ENCODE peak calls at places on chromosomes 7 and 10, in ten cellular contexts. One of them, this sample, is unnamed.

GRCh38 chr7:79317728-79318127 is 135.7 kb downstream of the MAGI2 start:
- DNase-seq in epithelial cell of prostate: peak; percentile 75
- DNase-seq in kidney glomerular epithelial cell: peak; percentile 77
- DNase-seq in HEK293T: peak; percentile 16
- DNase-seq in activated naive CD8-positive, alpha-beta T cell treated with anti-CD3 and anti-CD28 coated beads, Interleukin-2, amount 50 U/mL, for 16 hours: no peak
- DNase-seq in effector memory CD8-positive, alpha-beta T cell: no peak
- DNase-seq in germinal center: no peak
- DNase-seq in fibroblast of the aortic adventitia: peak; percentile 82
- DNase-seq in naive thymus-derived CD8-positive, alpha-beta T cell: no peak
- DNase-seq in putamen: no peak
- DNase-seq in this sample: peak; percentile 80

GRCh38 chr10:94178475-94179251 is 184.1 kb downstream of the NOC3L start:
- DNase-seq in kidney glomerular epithelial cell: no peak
- DNase-seq in germinal center: no peak
- DNase-seq in HEK293T: no peak
- DNase-seq in epithelial cell of prostate: no peak
- DNase-seq in activated naive CD8-positive, alpha-beta T cell treated with anti-CD3 and anti-CD28 coated beads, Interleukin-2, amount 50 U/mL, for 16 hours: no peak
- DNase-seq in putamen: no peak
- DNase-seq in effector memory CD8-positive, alpha-beta T cell: no peak
- DNase-seq in naive thymus-derived CD8-positive, alpha-beta T cell: no peak
- DNase-seq in fibroblast of the aortic adventitia: peak; percentile 16
- DNase-seq in this sample: no peak

GRCh38 chr10:49502358-49502757 is 36.6 kb downstream of the ERCC6 start:
- DNase-seq in kidney glomerular epithelial cell: no peak
- DNase-seq in fibroblast of the aortic adventitia: peak; percentile 90
- DNase-seq in HEK293T: no peak
- DNase-seq in naive thymus-derived CD8-positive, alpha-beta T cell: no peak
- DNase-seq in germinal center: no peak
- DNase-seq in activated naive CD8-positive, alpha-beta T cell treated with anti-CD3 and anti-CD28 coated beads, Interleukin-2, amount 50 U/mL, for 16 hours: no peak
- DNase-seq in epithelial cell of prostate: no peak
- DNase-seq in putamen: no peak
- DNase-seq in effector memory CD8-positive, alpha-beta T cell: no peak
- DNase-seq in this sample: peak; percentile 56

GRCh38 chr7:12025246-12025645 is 185.8 kb upstream of the TMEM106B start:
- DNase-seq in epithelial cell of prostate: no peak
- DNase-seq in fibroblast of the aortic adventitia: no peak
- DNase-seq in activated naive CD8-positive, alpha-beta T cell treated with anti-CD3 and anti-CD28 coated beads, Interleukin-2, amount 50 U/mL, for 16 hours: no peak
- DNase-seq in naive thymus-derived CD8-positive, alpha-beta T cell: no peak
- DNase-seq in germinal center: no peak
- DNase-seq in HEK293T: no peak
- DNase-seq in putamen: no peak
- DNase-seq in effector memory CD8-positive, alpha-beta T cell: no peak
- DNase-seq in kidney glomerular epithelial cell: no peak
- DNase-seq in this sample: no peak

GRCh38 chr7:116776610-116777289 is 85.6 kb upstream of the CAPZA2 start:
- DNase-seq in epithelial cell of prostate: peak; percentile 84
- DNase-seq in putamen: no peak
- DNase-seq in kidney glomerular epithelial cell: peak; percentile 96
- DNase-seq in germinal center: no peak
- DNase-seq in effector memory CD8-positive, alpha-beta T cell: no peak
- DNase-seq in HEK293T: no peak
- DNase-seq in naive thymus-derived CD8-positive, alpha-beta T cell: no peak
- DNase-seq in activated naive CD8-positive, alpha-beta T cell treated with anti-CD3 and anti-CD28 coated beads, Interleukin-2, amount 50 U/mL, for 16 hours: no peak
- DNase-seq in fibroblast of the aortic adventitia: peak; percentile 84
- DNase-seq in this sample: peak; percentile 75

GRCh38 chr7:55128693-55129394 is 110.0 kb downstream of the EGFR start:
- DNase-seq in putamen: no peak
- DNase-seq in effector memory CD8-positive, alpha-beta T cell: no peak
- DNase-seq in HEK293T: peak; percentile 15
- DNase-seq in fibroblast of the aortic adventitia: peak; percentile 75
- DNase-seq in germinal center: no peak
- DNase-seq in kidney glomerular epithelial cell: no peak
- DNase-seq in naive thymus-derived CD8-positive, alpha-beta T cell: no peak
- DNase-seq in epithelial cell of prostate: no peak
- DNase-seq in activated naive CD8-positive, alpha-beta T cell treated with anti-CD3 and anti-CD28 coated beads, Interleukin-2, amount 50 U/mL, for 16 hours: no peak
- DNase-seq in this sample: no peak

GRCh38 chr7:106035568-106035967 is 72.5 kb downstream of the CDHR3 start:
- DNase-seq in naive thymus-derived CD8-positive, alpha-beta T cell: no peak
- DNase-seq in kidney glomerular epithelial cell: no peak
- DNase-seq in effector memory CD8-positive, alpha-beta T cell: no peak
- DNase-seq in epithelial cell of prostate: no peak
- DNase-seq in fibroblast of the aortic adventitia: no peak
- DNase-seq in HEK293T: no peak
- DNase-seq in putamen: no peak
- DNase-seq in germinal center: no peak
- DNase-seq in activated naive CD8-positive, alpha-beta T cell treated with anti-CD3 and anti-CD28 coated beads, Interleukin-2, amount 50 U/mL, for 16 hours: no peak
- DNase-seq in this sample: no peak

GRCh38 chr10:72564596-72564995 is 61.3 kb downstream of the MICU1 start:
- DNase-seq in epithelial cell of prostate: no peak
- DNase-seq in activated naive CD8-positive, alpha-beta T cell treated with anti-CD3 and anti-CD28 coated beads, Interleukin-2, amount 50 U/mL, for 16 hours: no peak
- DNase-seq in HEK293T: no peak
- DNase-seq in naive thymus-derived CD8-positive, alpha-beta T cell: no peak
- DNase-seq in effector memory CD8-positive, alpha-beta T cell: no peak
- DNase-seq in putamen: no peak
- DNase-seq in kidney glomerular epithelial cell: no peak
- DNase-seq in germinal center: no peak
- DNase-seq in fibroblast of the aortic adventitia: peak; percentile 76
- DNase-seq in this sample: peak; percentile 72

GRCh38 chr10:52644678-52645434 is 127.7 kb downstream of the MBL2 start:
- DNase-seq in activated naive CD8-positive, alpha-beta T cell treated with anti-CD3 and anti-CD28 coated beads, Interleukin-2, amount 50 U/mL, for 16 hours: no peak
- DNase-seq in germinal center: peak; percentile 14
- DNase-seq in naive thymus-derived CD8-positive, alpha-beta T cell: no peak
- DNase-seq in effector memory CD8-positive, alpha-beta T cell: no peak
- DNase-seq in epithelial cell of prostate: no peak
- DNase-seq in kidney glomerular epithelial cell: peak; percentile 26
- DNase-seq in fibroblast of the aortic adventitia: peak; percentile 65
- DNase-seq in HEK293T: peak; percentile 62
- DNase-seq in putamen: peak; percentile 67
- DNase-seq in this sample: no peak

GRCh38 chr7:13829914-13830603 is 159.4 kb downstream of the ETV1 start:
- DNase-seq in effector memory CD8-positive, alpha-beta T cell: no peak
- DNase-seq in HEK293T: no peak
- DNase-seq in epithelial cell of prostate: no peak
- DNase-seq in germinal center: no peak
- DNase-seq in putamen: no peak
- DNase-seq in naive thymus-derived CD8-positive, alpha-beta T cell: no peak
- DNase-seq in fibroblast of the aortic adventitia: peak; percentile 90
- DNase-seq in activated naive CD8-positive, alpha-beta T cell treated with anti-CD3 and anti-CD28 coated beads, Interleukin-2, amount 50 U/mL, for 16 hours: no peak
- DNase-seq in kidney glomerular epithelial cell: no peak
- DNase-seq in this sample: peak; percentile 68

GRCh38 chr10:78408671-78409472 is 375.2 kb downstream of the RPS24 start:
- DNase-seq in HEK293T: no peak
- DNase-seq in kidney glomerular epithelial cell: no peak
- DNase-seq in germinal center: no peak
- DNase-seq in naive thymus-derived CD8-positive, alpha-beta T cell: no peak
- DNase-seq in activated naive CD8-positive, alpha-beta T cell treated with anti-CD3 and anti-CD28 coated beads, Interleukin-2, amount 50 U/mL, for 16 hours: no peak
- DNase-seq in fibroblast of the aortic adventitia: peak; percentile 77
- DNase-seq in epithelial cell of prostate: no peak
- DNase-seq in effector memory CD8-positive, alpha-beta T cell: no peak
- DNase-seq in putamen: peak; percentile 53
- DNase-seq in this sample: no peak

GRCh38 chr10:127908106-127908957 is 1.4 kb downstream of the PTPRE start:
- DNase-seq in fibroblast of the aortic adventitia: no peak
- DNase-seq in effector memory CD8-positive, alpha-beta T cell: no peak
- DNase-seq in putamen: no peak
- DNase-seq in HEK293T: no peak
- DNase-seq in activated naive CD8-positive, alpha-beta T cell treated with anti-CD3 and anti-CD28 coated beads, Interleukin-2, amount 50 U/mL, for 16 hours: no peak
- DNase-seq in kidney glomerular epithelial cell: peak; percentile 47
- DNase-seq in naive thymus-derived CD8-positive, alpha-beta T cell: no peak
- DNase-seq in germinal center: no peak
- DNase-seq in epithelial cell of prostate: no peak
- DNase-seq in this sample: peak; percentile 38

GRCh38 chr10:29794776-29795635 is 160.2 kb upstream of the SVIL start:
- DNase-seq in naive thymus-derived CD8-positive, alpha-beta T cell: no peak
- DNase-seq in effector memory CD8-positive, alpha-beta T cell: no peak
- DNase-seq in kidney glomerular epithelial cell: peak; percentile 19
- DNase-seq in germinal center: no peak
- DNase-seq in epithelial cell of prostate: no peak
- DNase-seq in HEK293T: no peak
- DNase-seq in putamen: no peak
- DNase-seq in activated naive CD8-positive, alpha-beta T cell treated with anti-CD3 and anti-CD28 coated beads, Interleukin-2, amount 50 U/mL, for 16 hours: no peak
- DNase-seq in fibroblast of the aortic adventitia: peak; percentile 77
- DNase-seq in this sample: peak; percentile 53

GRCh38 chr7:151150388-151150787 is 17.1 kb downstream of the GBX1 start:
- DNase-seq in germinal center: no peak
- DNase-seq in activated naive CD8-positive, alpha-beta T cell treated with anti-CD3 and anti-CD28 coated beads, Interleukin-2, amount 50 U/mL, for 16 hours: no peak
- DNase-seq in fibroblast of the aortic adventitia: no peak
- DNase-seq in epithelial cell of prostate: no peak
- DNase-seq in effector memory CD8-positive, alpha-beta T cell: no peak
- DNase-seq in HEK293T: no peak
- DNase-seq in putamen: no peak
- DNase-seq in kidney glomerular epithelial cell: no peak
- DNase-seq in naive thymus-derived CD8-positive, alpha-beta T cell: no peak
- DNase-seq in this sample: no peak

GRCh38 chr10:3830946-3831345 is 45.9 kb upstream of the KLF6 start:
- DNase-seq in kidney glomerular epithelial cell: no peak
- DNase-seq in HEK293T: no peak
- DNase-seq in naive thymus-derived CD8-positive, alpha-beta T cell: no peak
- DNase-seq in effector memory CD8-positive, alpha-beta T cell: no peak
- DNase-seq in germinal center: no peak
- DNase-seq in fibroblast of the aortic adventitia: no peak
- DNase-seq in activated naive CD8-positive, alpha-beta T cell treated with anti-CD3 and anti-CD28 coated beads, Interleukin-2, amount 50 U/mL, for 16 hours: no peak
- DNase-seq in epithelial cell of prostate: no peak
- DNase-seq in putamen: no peak
- DNase-seq in this sample: no peak

GRCh38 chr10:20622522-20623270 is 274.4 kb downstream of the NEBL start:
- DNase-seq in epithelial cell of prostate: peak; percentile 55
- DNase-seq in naive thymus-derived CD8-positive, alpha-beta T cell: no peak
- DNase-seq in germinal center: no peak
- DNase-seq in HEK293T: no peak
- DNase-seq in fibroblast of the aortic adventitia: no peak
- DNase-seq in effector memory CD8-positive, alpha-beta T cell: no peak
- DNase-seq in putamen: no peak
- DNase-seq in activated naive CD8-positive, alpha-beta T cell treated with anti-CD3 and anti-CD28 coated beads, Interleukin-2, amount 50 U/mL, for 16 hours: no peak
- DNase-seq in kidney glomerular epithelial cell: peak; percentile 79
- DNase-seq in this sample: peak; percentile 61

GRCh38 chr7:85150624-85151023 is 36.2 kb downstream of the SEMA3D start:
- DNase-seq in effector memory CD8-positive, alpha-beta T cell: no peak
- DNase-seq in activated naive CD8-positive, alpha-beta T cell treated with anti-CD3 and anti-CD28 coated beads, Interleukin-2, amount 50 U/mL, for 16 hours: no peak
- DNase-seq in HEK293T: no peak
- DNase-seq in epithelial cell of prostate: no peak
- DNase-seq in putamen: no peak
- DNase-seq in fibroblast of the aortic adventitia: no peak
- DNase-seq in naive thymus-derived CD8-positive, alpha-beta T cell: no peak
- DNase-seq in kidney glomerular epithelial cell: no peak
- DNase-seq in germinal center: no peak
- DNase-seq in this sample: no peak

GRCh38 chr10:8042864-8043568 is 11.5 kb upstream of the GATA3 start:
- DNase-seq in effector memory CD8-positive, alpha-beta T cell: no peak
- DNase-seq in epithelial cell of prostate: no peak
- DNase-seq in activated naive CD8-positive, alpha-beta T cell treated with anti-CD3 and anti-CD28 coated beads, Interleukin-2, amount 50 U/mL, for 16 hours: no peak
- DNase-seq in naive thymus-derived CD8-positive, alpha-beta T cell: no peak
- DNase-seq in kidney glomerular epithelial cell: no peak
- DNase-seq in germinal center: no peak
- DNase-seq in putamen: no peak
- DNase-seq in fibroblast of the aortic adventitia: no peak
- DNase-seq in HEK293T: no peak
- DNase-seq in this sample: no peak

GRCh38 chr7:135100856-135101255 is 47.0 kb upstream of the TMEM140 start:
- DNase-seq in germinal center: no peak
- DNase-seq in epithelial cell of prostate: peak; percentile 31
- DNase-seq in kidney glomerular epithelial cell: no peak
- DNase-seq in HEK293T: no peak
- DNase-seq in putamen: no peak
- DNase-seq in naive thymus-derived CD8-positive, alpha-beta T cell: no peak
- DNase-seq in fibroblast of the aortic adventitia: peak; percentile 36
- DNase-seq in effector memory CD8-positive, alpha-beta T cell: no peak
- DNase-seq in activated naive CD8-positive, alpha-beta T cell treated with anti-CD3 and anti-CD28 coated beads, Interleukin-2, amount 50 U/mL, for 16 hours: no peak
- DNase-seq in this sample: peak; percentile 45

GRCh38 chr7:80147543-80148376 is 13.1 kb downstream of the GNAI1 start:
- DNase-seq in naive thymus-derived CD8-positive, alpha-beta T cell: no peak
- DNase-seq in activated naive CD8-positive, alpha-beta T cell treated with anti-CD3 and anti-CD28 coated beads, Interleukin-2, amount 50 U/mL, for 16 hours: no peak
- DNase-seq in fibroblast of the aortic adventitia: peak; percentile 90
- DNase-seq in effector memory CD8-positive, alpha-beta T cell: no peak
- DNase-seq in kidney glomerular epithelial cell: no peak
- DNase-seq in putamen: no peak
- DNase-seq in epithelial cell of prostate: no peak
- DNase-seq in germinal center: no peak
- DNase-seq in HEK293T: no peak
- DNase-seq in this sample: peak; percentile 88

GRCh38 chr10:110471566-110472139 is 26.1 kb upstream of the DUSP5 start:
- DNase-seq in naive thymus-derived CD8-positive, alpha-beta T cell: no peak
- DNase-seq in HEK293T: no peak
- DNase-seq in kidney glomerular epithelial cell: peak; percentile 64
- DNase-seq in effector memory CD8-positive, alpha-beta T cell: no peak
- DNase-seq in germinal center: no peak
- DNase-seq in activated naive CD8-positive, alpha-beta T cell treated with anti-CD3 and anti-CD28 coated beads, Interleukin-2, amount 50 U/mL, for 16 hours: no peak
- DNase-seq in epithelial cell of prostate: no peak
- DNase-seq in putamen: no peak
- DNase-seq in fibroblast of the aortic adventitia: peak; percentile 74
- DNase-seq in this sample: peak; percentile 82

GRCh38 chr10:10007972-10008371 is 1009.7 kb upstream of the CELF2 start:
- DNase-seq in effector memory CD8-positive, alpha-beta T cell: no peak
- DNase-seq in activated naive CD8-positive, alpha-beta T cell treated with anti-CD3 and anti-CD28 coated beads, Interleukin-2, amount 50 U/mL, for 16 hours: no peak
- DNase-seq in HEK293T: no peak
- DNase-seq in epithelial cell of prostate: no peak
- DNase-seq in putamen: no peak
- DNase-seq in germinal center: peak; percentile 6
- DNase-seq in kidney glomerular epithelial cell: no peak
- DNase-seq in naive thymus-derived CD8-positive, alpha-beta T cell: no peak
- DNase-seq in fibroblast of the aortic adventitia: no peak
- DNase-seq in this sample: no peak

GRCh38 chr7:1200045-1200444 is 32.6 kb upstream of the UNCX start:
- DNase-seq in epithelial cell of prostate: no peak
- DNase-seq in kidney glomerular epithelial cell: no peak
- DNase-seq in HEK293T: no peak
- DNase-seq in fibroblast of the aortic adventitia: peak; percentile 46
- DNase-seq in germinal center: no peak
- DNase-seq in naive thymus-derived CD8-positive, alpha-beta T cell: no peak
- DNase-seq in effector memory CD8-positive, alpha-beta T cell: no peak
- DNase-seq in activated naive CD8-positive, alpha-beta T cell treated with anti-CD3 and anti-CD28 coated beads, Interleukin-2, amount 50 U/mL, for 16 hours: no peak
- DNase-seq in putamen: no peak
- DNase-seq in this sample: peak; percentile 44

GRCh38 chr10:69634759-69635425 is 4.8 kb downstream of the FAM241B start:
- DNase-seq in effector memory CD8-positive, alpha-beta T cell: no peak
- DNase-seq in activated naive CD8-positive, alpha-beta T cell treated with anti-CD3 and anti-CD28 coated beads, Interleukin-2, amount 50 U/mL, for 16 hours: no peak
- DNase-seq in putamen: no peak
- DNase-seq in fibroblast of the aortic adventitia: no peak
- DNase-seq in germinal center: no peak
- DNase-seq in naive thymus-derived CD8-positive, alpha-beta T cell: no peak
- DNase-seq in kidney glomerular epithelial cell: no peak
- DNase-seq in HEK293T: no peak
- DNase-seq in epithelial cell of prostate: no peak
- DNase-seq in this sample: no peak

GRCh38 chr10:114471906-114472873 is 67.9 kb upstream of the AFAP1L2 start:
- DNase-seq in effector memory CD8-positive, alpha-beta T cell: no peak
- DNase-seq in germinal center: no peak
- DNase-seq in naive thymus-derived CD8-positive, alpha-beta T cell: no peak
- DNase-seq in fibroblast of the aortic adventitia: no peak
- DNase-seq in HEK293T: no peak
- DNase-seq in putamen: no peak
- DNase-seq in activated naive CD8-positive, alpha-beta T cell treated with anti-CD3 and anti-CD28 coated beads, Interleukin-2, amount 50 U/mL, for 16 hours: no peak
- DNase-seq in kidney glomerular epithelial cell: no peak
- DNase-seq in epithelial cell of prostate: no peak
- DNase-seq in this sample: no peak

GRCh38 chr10:6574777-6575176 is 5.3 kb downstream of the PRKCQ start:
- DNase-seq in germinal center: no peak
- DNase-seq in kidney glomerular epithelial cell: no peak
- DNase-seq in putamen: no peak
- DNase-seq in epithelial cell of prostate: no peak
- DNase-seq in activated naive CD8-positive, alpha-beta T cell treated with anti-CD3 and anti-CD28 coated beads, Interleukin-2, amount 50 U/mL, for 16 hours: no peak
- DNase-seq in naive thymus-derived CD8-positive, alpha-beta T cell: no peak
- DNase-seq in HEK293T: no peak
- DNase-seq in effector memory CD8-positive, alpha-beta T cell: no peak
- DNase-seq in fibroblast of the aortic adventitia: no peak
- DNase-seq in this sample: no peak

GRCh38 chr10:68463365-68464093 is 8.2 kb downstream of the DNA2 start:
- DNase-seq in naive thymus-derived CD8-positive, alpha-beta T cell: no peak
- DNase-seq in putamen: no peak
- DNase-seq in kidney glomerular epithelial cell: no peak
- DNase-seq in HEK293T: no peak
- DNase-seq in epithelial cell of prostate: no peak
- DNase-seq in effector memory CD8-positive, alpha-beta T cell: no peak
- DNase-seq in germinal center: no peak
- DNase-seq in fibroblast of the aortic adventitia: peak; percentile 21
- DNase-seq in activated naive CD8-positive, alpha-beta T cell treated with anti-CD3 and anti-CD28 coated beads, Interleukin-2, amount 50 U/mL, for 16 hours: no peak
- DNase-seq in this sample: no peak

GRCh38 chr10:130568246-130568645 is 432.1 kb downstream of the GLRX3 start:
- DNase-seq in fibroblast of the aortic adventitia: no peak
- DNase-seq in germinal center: no peak
- DNase-seq in activated naive CD8-positive, alpha-beta T cell treated with anti-CD3 and anti-CD28 coated beads, Interleukin-2, amount 50 U/mL, for 16 hours: no peak
- DNase-seq in naive thymus-derived CD8-positive, alpha-beta T cell: no peak
- DNase-seq in putamen: no peak
- DNase-seq in epithelial cell of prostate: no peak
- DNase-seq in effector memory CD8-positive, alpha-beta T cell: no peak
- DNase-seq in HEK293T: no peak
- DNase-seq in kidney glomerular epithelial cell: no peak
- DNase-seq in this sample: no peak